ENCODE peak calls at places on chromosomes 13 and 19, in nine cellular contexts. H is ascending aorta, L is heart left ventricle, N is fibroblast of lung, V is aorta, M is PC-9, P is mesendoderm, F is BE2C, X is neural progenitor cell. B is an unnamed sample. For H3K4me1 and H3K36me3, the result is how much of the 10 kb centered on the place peaks cover.

GRCh38 chr13:39461685-39462266 is 141.2 kb downstream of the LHFPL6 start:
- DNase-seq in P (peak), F (no peak), X (no peak), L (no peak), V (no peak), H (no peak), N (peak), M (no peak), B (no peak)

GRCh38 chr19:32719611-32720059 is at the start of gene TDRD12:
- DNase-seq in L (no peak), V (no peak), F (peak), N (no peak), X (no peak), M (no peak), P (peak), H (no peak), B (peak)

GRCh38 chr19:4304509-4305252 is at the start of gene FSD1:
- DNase-seq in X (peak), P (peak), H (no peak), L (no peak), F (peak), N (peak), V (no peak), M (no peak), B (peak)

GRCh38 chr19:38210458-38210987 is 13.5 kb downstream of the DPF1 start:
- DNase-seq in P (peak), H (no peak), F (peak), N (peak), M (no peak), L (peak), X (peak), V (peak), B (no peak)

GRCh38 chr19:51712461-51713081 is 11.2 kb downstream of the HAS1 start:
- DNase-seq in N (peak), F (no peak), V (no peak), L (no peak), H (no peak), P (peak), X (peak), M (peak), B (peak)

GRCh38 chr19:48274173-48274572 is 4.3 kb downstream of the ZNF114 start:
- DNase-seq in V (no peak), F (no peak), N (peak), X (no peak), M (no peak), P (no peak), L (no peak), H (no peak), B (no peak)

GRCh38 chr19:55579766-55580621 is 654 bp downstream of the ZNF579 start:
- DNase-seq in N (peak), X (peak), V (peak), P (peak), F (no peak), M (peak), L (peak), H (no peak), B (no peak)

GRCh38 chr19:50567882-50568281 is 353 bp downstream of the LRRC4B start:
- DNase-seq in M (no peak), F (no peak), P (no peak), N (no peak), V (no peak), X (no peak), L (no peak), H (no peak), B (no peak)

GRCh38 chr19:42153606-42154405 is 21.6 kb upstream of the POU2F2 start:
- DNase-seq in L (no peak), X (no peak), V (no peak), H (no peak), F (no peak), N (no peak), M (no peak), P (no peak), B (no peak)

GRCh38 chr19:42064432-42064831 is 5.6 kb downstream of the GRIK5 start:
- DNase-seq in M (no peak), V (no peak), N (no peak), L (no peak), H (no peak), F (no peak), P (no peak), X (no peak), B (no peak)

GRCh38 chr13:91652389-91652788 is 254.0 kb downstream of the GPC5 start:
- DNase-seq in M (no peak), X (no peak), L (no peak), N (no peak), H (no peak), P (peak), F (no peak), V (no peak), B (no peak)

GRCh38 chr19:14472202-14472961 is 2.8 kb downstream of the PTGER1 start:
- DNase-seq in X (peak), P (peak), M (peak), L (peak), N (no peak), F (peak), V (peak), H (no peak), B (no peak)

GRCh38 chr13:34028496-34029442 is 210.8 kb downstream of the RFC3 start:
- DNase-seq in N (no peak), X (no peak), H (no peak), F (no peak), V (no peak), M (no peak), L (no peak), P (no peak), B (no peak)

GRCh38 chr13:38960175-38960574 is 30.5 kb downstream of the STOML3 start:
- DNase-seq in L (no peak), V (no peak), H (no peak), F (no peak), M (no peak), P (no peak), N (no peak), X (no peak), B (no peak)

GRCh38 chr13:43128504-43128929 is 105.1 kb downstream of the DNAJC15 start:
- DNase-seq in L (no peak), F (peak), P (no peak), N (no peak), X (no peak), V (peak), M (no peak), H (no peak), B (no peak)

GRCh38 chr19:13024958-13025653 is 29.8 kb downstream of the NFIX start:
- DNase-seq in M (no peak), N (peak), L (no peak), X (peak), H (no peak), F (no peak), P (peak), V (no peak), B (no peak)
- H3K4me1 ChIP-seq in M (under half), N (under half), L (half or more), X (under half), H (half or more), F (under half), P (under half), V (under half), B (under half)

GRCh38 chr19:40414536-40415535 is 1.7 kb upstream of the PRX start:
- DNase-seq in N (no peak), L (no peak), H (no peak), V (no peak), X (peak), F (no peak), M (no peak), P (no peak), B (no peak)
- H3K4me3 ChIP-seq in N (no peak), L (no peak), H (no peak), V (no peak), X (no peak), F (no peak), M (no peak), P (no peak), B (no peak)

GRCh38 chr19:12715102-12715501 is 8.6 kb downstream of the TNPO2 start:
- DNase-seq in P (no peak), H (no peak), N (no peak), L (no peak), F (no peak), V (no peak), X (no peak), M (no peak), B (no peak)
- H3K36me3 ChIP-seq in P (under half), H (half or more), N (under half), L (half or more), F (half or more), V (under half), X (under half), M (half or more), B (under half)

GRCh38 chr19:18434411-18435184 is 3.3 kb downstream of the ISYNA1 start:
- DNase-seq in N (no peak), V (no peak), P (no peak), H (no peak), M (no peak), F (no peak), X (no peak), L (no peak), B (no peak)
- H3K4me1 ChIP-seq in N (under half), V (under half), P (under half), H (under half), M (under half), F (under half), X (half or more), L (under half), B (under half)

GRCh38 chr19:6590458-6591319 is at the start of gene CD70:
- DNase-seq in M (no peak), P (peak), F (no peak), X (peak), L (no peak), H (no peak), N (peak), V (no peak), B (no peak)
- H3K4me3 ChIP-seq in M (no peak), P (peak), F (no peak), X (peak), L (no peak), H (peak), N (no peak), V (no peak), B (peak)

GRCh38 chr19:1823539-1824251 is 11.6 kb upstream of the ATP8B3 start:
- DNase-seq in L (no peak), N (no peak), H (no peak), F (peak), V (no peak), X (no peak), P (peak), M (no peak), B (no peak)

GRCh38 chr19:1824252-1824622 is 12.2 kb upstream of the ATP8B3 start:
- DNase-seq in V (no peak), F (no peak), X (no peak), P (no peak), H (no peak), L (no peak), M (no peak), N (no peak), B (no peak)

GRCh38 chr19:1823020-1823419 is 10.9 kb upstream of the ATP8B3 start:
- DNase-seq in L (no peak), F (no peak), V (no peak), N (no peak), H (no peak), M (no peak), P (no peak), X (no peak), B (no peak)

GRCh38 chr19:1819976-1820255 is 7.8 kb upstream of the ATP8B3 start:
- DNase-seq in X (no peak), P (no peak), H (no peak), L (no peak), M (no peak), F (no peak), N (no peak), V (no peak), B (no peak)

GRCh38 chr19:1822210-1822609 is 10.1 kb upstream of the ATP8B3 start:
- DNase-seq in N (no peak), F (no peak), M (no peak), L (no peak), P (no peak), V (no peak), X (no peak), H (no peak), B (no peak)
- H3K36me3 ChIP-seq in N (under half), F (half or more), M (under half), L (half or more), P (under half), V (under half), X (under half), H (half or more), B (under half)

DNA sequence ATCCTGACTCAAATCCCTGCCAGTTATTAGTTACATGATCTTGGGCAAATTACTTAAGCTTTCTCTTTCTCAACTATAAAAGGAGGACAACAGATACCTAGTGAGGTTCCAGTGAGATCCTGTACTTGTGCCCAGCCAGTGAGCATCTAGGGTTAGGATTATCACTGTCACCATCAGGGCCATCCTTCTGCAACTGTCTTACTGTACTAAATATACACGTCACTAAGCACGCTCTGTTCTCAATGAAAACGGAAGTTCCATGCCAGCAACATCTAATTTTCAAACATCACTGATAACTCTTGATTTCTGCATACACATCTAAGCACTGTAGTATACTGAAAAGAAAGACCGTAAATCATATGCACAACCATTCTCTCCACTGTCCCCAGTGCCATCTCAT is 70.0 kb downstream of the FOXO1 start:
- DNase-seq in L (no peak), H (no peak), N (no peak), F (no peak), V (no peak), P (no peak), M (no peak), X (no peak), B (no peak)
- H3K4me1 ChIP-seq in L (half or more), H (under half), N (under half), F (under half), V (under half), P (under half), M (under half), X (under half), B (under half)

B was measured in iPS DF 6.9.